ENCODE peak calls at places on chromosomes 3 and 15, in ten cellular contexts. G is GM13976; N is skeletal muscle cell; E is T47D; I is NCI-H226; B is RPMI7951; S is naive thymus-derived CD8-positive, alpha-beta T cell; Q is T-helper 2 cell; C is hippocampal formation; F is nucleus accumbens. A is an unnamed sample.
A peak's percentile ranks its signal among the peaks of the same experiment; 100 is the strongest.

GRCh38 chr3:177483182-177483967 is 286.1 kb upstream of the TBL1XR1 start:
- DNase-seq in I (no peak), G (no peak), B (no peak), S (no peak), E (peak; percentile 76), C (no peak), N (no peak), Q (no peak), F (no peak), A (no peak)

GRCh38 chr3:4814302-4814903 is 164.8 kb upstream of the BHLHE40 start:
- DNase-seq in E (no peak), N (no peak), B (peak; percentile 53), Q (no peak), I (no peak), S (no peak), C (no peak), G (no peak), F (no peak), A (no peak)

GRCh38 chr15:30992465-30992864 is 1.0 kb upstream of the MTMR10 start:
- DNase-seq in S (no peak), C (no peak), G (no peak), B (no peak), E (no peak), F (no peak), N (no peak), I (no peak), Q (no peak), A (no peak)

GRCh38 chr3:170585937-170586310 is at the start of gene SLC7A14:
- DNase-seq in I (no peak), F (no peak), C (no peak), S (no peak), B (no peak), Q (no peak), G (no peak), N (no peak), E (no peak), A (no peak)

GRCh38 chr3:55968331-55968730 is 481.2 kb upstream of the WNT5A start:
- DNase-seq in S (no peak), Q (no peak), E (no peak), C (no peak), B (no peak), G (no peak), N (no peak), F (no peak), I (peak; percentile 84), A (no peak)

GRCh38 chr3:101142160-101142559 is 148.9 kb upstream of the ABI3BP start:
- DNase-seq in G (no peak), S (no peak), Q (no peak), N (no peak), C (no peak), E (no peak), F (no peak), B (no peak), I (no peak), A (no peak)

GRCh38 chr3:25747033-25747432 is 36.2 kb downstream of the NGLY1 start:
- DNase-seq in E (no peak), Q (no peak), N (no peak), I (peak; percentile 31), C (no peak), G (no peak), B (no peak), S (no peak), F (no peak), A (no peak)

GRCh38 chr3:126530171-126531050 is 6.5 kb downstream of the CHST13 start:
- DNase-seq in G (no peak), C (no peak), E (no peak), Q (no peak), I (no peak), B (peak; percentile 87), S (no peak), F (no peak), N (no peak), A (no peak)

GRCh38 chr15:29571728-29572454 is 250.4 kb downstream of the TJP1 start:
- DNase-seq in S (no peak), I (peak; percentile 59), Q (no peak), N (no peak), E (no peak), C (no peak), B (no peak), G (no peak), F (no peak), A (peak; percentile 11)

GRCh38 chr15:28984421-28985375 is 98.9 kb downstream of the APBA2 start:
- DNase-seq in S (no peak), I (peak; percentile 7), E (peak; percentile 50), F (peak; percentile 92), G (no peak), N (no peak), B (peak; percentile 23), C (peak; percentile 93), Q (no peak), A (no peak)

GRCh38 chr3:151345854-151346253 is 16.5 kb upstream of the P2RY13 start:
- DNase-seq in G (no peak), I (peak; percentile 32), S (no peak), Q (no peak), B (peak; percentile 58), C (no peak), F (no peak), N (peak; percentile 37), E (no peak), A (no peak)

GRCh38 chr15:95884276-95884675 is 446.2 kb upstream of the NR2F2 start:
- DNase-seq in G (no peak), B (no peak), C (no peak), E (no peak), I (no peak), S (no peak), F (no peak), Q (no peak), N (peak; percentile 54), A (no peak)

GRCh38 chr3:133749427-133750200 is 3.4 kb downstream of the TF start:
- DNase-seq in E (no peak), F (no peak), S (no peak), Q (no peak), C (no peak), B (no peak), G (no peak), N (no peak), I (no peak), A (no peak)

GRCh38 chr3:116263842-116264545 is 181.3 kb downstream of the LSAMP start:
- DNase-seq in Q (no peak), N (peak; percentile 11), E (no peak), I (no peak), C (no peak), F (no peak), B (no peak), S (no peak), G (no peak), A (no peak)

GRCh38 chr3:53324011-53324544 is 23.3 kb downstream of the DCP1A start:
- DNase-seq in Q (no peak), C (no peak), F (no peak), E (no peak), G (no peak), I (no peak), S (no peak), N (no peak), B (no peak), A (no peak)

GRCh38 chr3:129161860-129162271 is 1.0 kb upstream of the ISY1 start:
- DNase-seq in C (no peak), E (no peak), I (no peak), S (no peak), G (peak; percentile 43), F (no peak), N (no peak), B (peak; percentile 35), Q (peak; percentile 13), A (no peak)

GRCh38 chr15:36925671-36926421 is 174.5 kb downstream of the MEIS2 start:
- DNase-seq in F (no peak), G (no peak), C (no peak), Q (no peak), S (no peak), B (no peak), N (no peak), I (no peak), E (no peak), A (no peak)

GRCh38 chr3:9512456-9513045 is 41.1 kb downstream of the LHFPL4 start:
- DNase-seq in G (no peak), Q (no peak), I (no peak), B (no peak), F (no peak), C (no peak), S (no peak), N (no peak), E (no peak), A (no peak)

GRCh38 chr3:78791745-78792144 is 976.1 kb downstream of the ROBO1 start:
- DNase-seq in F (no peak), N (no peak), C (no peak), G (no peak), B (no peak), S (no peak), Q (no peak), E (no peak), I (no peak), A (no peak)

GRCh38 chr15:36887214-36888017 is 212.9 kb downstream of the MEIS2 start:
- DNase-seq in C (no peak), I (peak; percentile 64), G (no peak), F (no peak), N (no peak), E (no peak), Q (no peak), S (no peak), B (peak; percentile 34), A (no peak)

GRCh38 chr3:188687389-188687788 is 484.4 kb upstream of the TPRG1 start:
- DNase-seq in S (no peak), N (peak; percentile 86), C (no peak), I (peak; percentile 40), E (peak; percentile 35), B (peak; percentile 94), F (no peak), G (no peak), Q (no peak), A (no peak)

GRCh38 chr3:188233320-188233719 is 79.4 kb downstream of the LPP start:
- DNase-seq in B (no peak), C (no peak), I (peak; percentile 3), E (no peak), N (no peak), S (no peak), G (no peak), F (no peak), Q (no peak), A (no peak)

GRCh38 chr3:39164414-39164813 is 11.0 kb upstream of the CSRNP1 start:
- DNase-seq in N (no peak), Q (no peak), I (no peak), F (no peak), G (no peak), S (no peak), E (no peak), C (no peak), B (no peak), A (no peak)

GRCh38 chr3:55485208-55485791 is 1.8 kb downstream of the WNT5A start:
- DNase-seq in C (peak; percentile 73), I (peak; percentile 57), F (peak; percentile 36), Q (no peak), S (peak; percentile 40), E (peak; percentile 63), B (peak; percentile 86), G (peak; percentile 89), N (peak; percentile 68), A (peak; percentile 39)

GRCh38 chr3:59320080-59320479 is 270.3 kb upstream of the CFAP20DC start:
- DNase-seq in N (no peak), E (peak; percentile 85), Q (no peak), C (no peak), B (peak; percentile 11), F (no peak), G (no peak), S (no peak), I (no peak), A (no peak)

GRCh38 chr3:140391041-140391440 is 286.8 kb upstream of the TRIM42 start:
- DNase-seq in G (no peak), E (no peak), C (no peak), S (no peak), I (no peak), B (no peak), F (no peak), N (no peak), Q (no peak), A (peak; percentile 7)

GRCh38 chr15:51224428-51224827 is 114.0 kb downstream of the CYP19A1 start:
- DNase-seq in C (no peak), E (no peak), B (peak; percentile 27), S (no peak), G (no peak), I (no peak), N (peak; percentile 66), Q (no peak), F (no peak), A (no peak)

GRCh38 chr3:177186306-177186705 is 11.0 kb downstream of the TBL1XR1 start:
- DNase-seq in F (no peak), C (no peak), N (no peak), S (no peak), I (no peak), G (no peak), E (no peak), Q (no peak), B (no peak), A (no peak)

A was measured in foreskin melanocyte.